ENCODE peak calls at places on chromosomes 1 and 21, in eight cellular contexts. R is sigmoid colon; U is C1 segment of cervical spinal cord; X is GM03348; S is stimulated activated CD4-positive, alpha-beta T cell treated with anti-CD3 and anti-CD28 coated beads, Interleukin-1b, Interleukin-23, amount 100 ng/mL, for 24 hours; N is LHCN-M2; J is stimulated activated CD8-positive, alpha-beta memory T cell treated with anti-CD3 and anti-CD28 coated beads, Interleukin-15, amount 100 ng/mL, for 1 hour; H is activated CD8-positive, alpha-beta memory T cell treated with anti-CD3 and anti-CD28 coated beads for 24 hours. D is an unnamed sample.

GRCh38 chr1:191671236-191671635 is 487.0 kb upstream of the RGS18 start:
- DNase-seq in H (no peak), U (no peak), J (no peak), X (no peak), N (peak; percentile 63), R (no peak), S (no peak), D (no peak)

GRCh38 chr1:3775498-3776230 is 3.1 kb downstream of the SMIM1 start:
- DNase-seq in N (peak; percentile 36), H (peak; percentile 67), U (peak; percentile 11), X (peak; percentile 68), R (no peak), S (no peak), J (no peak), D (no peak)

GRCh38 chr21:17462276-17462981 is 50.4 kb upstream of the CXADR start:
- DNase-seq in J (no peak), X (no peak), N (no peak), H (no peak), U (no peak), R (no peak), S (no peak), D (no peak)

GRCh38 chr1:205262706-205263105 is 35.0 kb downstream of the TMCC2 start:
- DNase-seq in R (no peak), X (no peak), S (no peak), U (no peak), J (no peak), N (no peak), H (no peak), D (no peak)

GRCh38 chr1:22848374-22848773 is 124.3 kb downstream of the LACTBL1 start:
- DNase-seq in S (no peak), X (no peak), N (no peak), U (no peak), R (no peak), H (no peak), J (no peak), D (no peak)

GRCh38 chr1:75811211-75811981 is 14.7 kb downstream of the MSH4 start:
- DNase-seq in R (no peak), H (no peak), U (no peak), J (no peak), N (peak; percentile 21), S (no peak), X (peak; percentile 36), D (no peak)

GRCh38 chr21:46117586-46118304 is 19.8 kb downstream of the COL6A2 start:
- DNase-seq in X (no peak), J (no peak), H (no peak), R (peak; percentile 63), N (no peak), S (no peak), U (no peak), D (no peak)

GRCh38 chr1:78229344-78229743 is 183.6 kb downstream of the GIPC2 start:
- DNase-seq in R (no peak), S (no peak), J (no peak), H (no peak), N (peak; percentile 90), X (peak; percentile 71), U (no peak), D (no peak)

GRCh38 chr1:24386931-24387330 is 26.7 kb downstream of the STPG1 start:
- DNase-seq in S (no peak), U (no peak), N (no peak), J (no peak), H (no peak), R (no peak), X (no peak), D (no peak)

GRCh38 chr21:35172231-35172630 is 123.1 kb upstream of the RUNX1 start:
- DNase-seq in R (no peak), N (no peak), H (no peak), J (no peak), S (no peak), U (no peak), X (no peak), D (no peak)

GRCh38 chr1:37989381-37989930 is 366 bp downstream of the SF3A3 start:
- DNase-seq in U (no peak), R (peak; percentile 70), X (peak; percentile 59), S (no peak), H (peak; percentile 76), J (no peak), N (peak; percentile 47), D (no peak)

GRCh38 chr1:207433435-207433834 is 20.7 kb upstream of the CR2 start:
- DNase-seq in R (no peak), H (no peak), X (no peak), U (no peak), J (no peak), N (no peak), S (no peak), D (no peak)

GRCh38 chr1:228236744-228237143 is 28.9 kb downstream of the OBSCN start:
- DNase-seq in U (no peak), N (peak; percentile 23), R (no peak), J (no peak), H (no peak), X (peak; percentile 58), S (no peak), D (no peak)

GRCh38 chr1:105138445-105138821 is 1388.7 kb downstream of the AMY1C start:
- DNase-seq in U (no peak), N (no peak), H (no peak), S (no peak), J (no peak), R (no peak), X (peak; percentile 4), D (no peak)

GRCh38 chr1:110064576-110065337 is 5.7 kb downstream of the ALX3 start:
- DNase-seq in J (no peak), H (no peak), X (no peak), N (no peak), R (no peak), U (no peak), S (no peak), D (no peak)

GRCh38 chr1:51327386-51327785 is 3.0 kb downstream of the TTC39A start:
- DNase-seq in S (no peak), J (no peak), R (no peak), H (no peak), N (no peak), U (no peak), X (peak; percentile 35), D (no peak)

GRCh38 chr1:231420299-231420958 is 1.7 kb downstream of the EGLN1 start:
- DNase-seq in U (peak; percentile 29), R (no peak), J (no peak), H (no peak), X (no peak), N (no peak), S (no peak), D (no peak)

GRCh38 chr1:223031690-223032601 is 111.1 kb downstream of the TLR5 start:
- DNase-seq in J (no peak), X (peak; percentile 83), N (peak; percentile 45), U (no peak), S (no peak), H (no peak), R (peak; percentile 88), D (no peak)

GRCh38 chr1:84721152-84721551 is 30.9 kb upstream of the SSX2IP start:
- DNase-seq in N (peak; percentile 53), R (no peak), X (peak; percentile 57), S (no peak), H (no peak), U (no peak), J (no peak), D (no peak)

GRCh38 chr1:30639881-30640452 is 83.4 kb downstream of the MATN1 start:
- DNase-seq in S (no peak), N (no peak), R (peak; percentile 58), U (no peak), J (no peak), H (no peak), X (no peak), D (no peak)

GRCh38 chr1:155127105-155127671 is 488 bp upstream of the EFNA1 start:
- DNase-seq in N (no peak), H (no peak), X (no peak), U (peak; percentile 85), S (no peak), J (no peak), R (peak; percentile 77), D (no peak)

D was measured in central memory CD8-positive, alpha-beta T cell.